ENCODE peak calls at places on chromosomes 13 and 19, in six cellular contexts. X is activated naive CD8-positive, alpha-beta T cell treated with anti-CD3 and anti-CD28 coated beads, Interleukin-2, amount 50 U/mL, for 16 hours; I is iPS-NIHi11; Q is fibroblast of the aortic adventitia; E is neural crest cell; P is RPMI7951. N is an unnamed sample.

GRCh38 chr13:42107006-42107405 is 58.6 kb downstream of the DGKH start:
- DNase-seq in X (no peak), P (no peak), I (no peak), Q (no peak), E (no peak), N (no peak)

GRCh38 chr19:14405758-14406644 is 13.1 kb downstream of the DDX39A start:
- DNase-seq in I (peak), P (peak), Q (peak), X (peak), E (peak), N (peak)

GRCh38 chr13:29270536-29271045 is 324.9 kb downstream of the SLC7A1 start:
- DNase-seq in X (no peak), E (no peak), I (no peak), Q (no peak), P (no peak), N (no peak)

GRCh38 chr13:113634279-113635047 is 23.5 kb downstream of the ATP4B start:
- DNase-seq in E (no peak), Q (no peak), X (no peak), I (no peak), P (no peak), N (no peak)

GRCh38 chr13:27131202-27131623 is 40.4 kb downstream of the USP12 start:
- DNase-seq in X (peak), Q (peak), I (no peak), E (no peak), P (no peak), N (no peak)

GRCh38 chr19:5782322-5782721 is 2.2 kb downstream of the PRR22 start:
- DNase-seq in Q (no peak), X (no peak), P (no peak), I (no peak), E (no peak), N (no peak)

GRCh38 chr13:50386527-50387123 is 371.4 kb downstream of the KCNRG start:
- DNase-seq in I (peak), E (no peak), X (no peak), Q (peak), P (no peak), N (peak)

GRCh38 chr13:50149143-50149703 is 134.0 kb downstream of the KCNRG start:
- DNase-seq in X (no peak), E (no peak), Q (no peak), P (no peak), I (no peak), N (no peak)

GRCh38 chr19:10852098-10852800 is 4.0 kb downstream of the C19orf38 start:
- DNase-seq in P (peak), E (no peak), Q (peak), I (no peak), X (no peak), N (no peak)

GRCh38 chr19:1616875-1617274 is 11.6 kb upstream of the UQCR11 start:
- DNase-seq in X (no peak), P (no peak), E (no peak), I (no peak), Q (no peak), N (no peak)

GRCh38 chr19:32543107-32543900 is 37.7 kb upstream of the PDCD5 start:
- DNase-seq in X (no peak), Q (no peak), P (peak), I (no peak), E (no peak), N (no peak)

GRCh38 chr13:103299079-103299478 is 232.9 kb upstream of the SLC10A2 start:
- DNase-seq in E (no peak), Q (no peak), P (no peak), I (peak), X (no peak), N (peak)

GRCh38 chr19:2084993-2085720 is 11.0 kb downstream of the MOB3A start:
- DNase-seq in P (peak), I (no peak), X (peak), E (no peak), Q (no peak), N (no peak)

GRCh38 chr19:48836089-48837017 is at the start of gene HSD17B14:
- DNase-seq in E (peak), P (no peak), X (no peak), I (peak), Q (peak), N (peak)

GRCh38 chr19:8654591-8655339 is 24.3 kb downstream of the NFILZ start:
- DNase-seq in E (peak), X (peak), Q (peak), P (peak), I (peak), N (peak)

N was measured in WTC11.